ENCODE peak calls at places on chromosomes 3 and 15, in nine cellular contexts. D is uterus, J is suprapubic skin, E is breast epithelium, A is testis, V is spleen, W is IMR-90, R is A549, N is ovary. S is an unnamed sample.
A peak's percentile ranks its signal among the peaks of the same experiment; 100 is the strongest.

GRCh38 chr15:35696767-35697231 is 150.8 kb upstream of the DPH6 start:
- DNase-seq in D (no peak), J (no peak), E (no peak), A (no peak), V (no peak), W (peak; percentile 93), R (peak; percentile 9), N (no peak), S (no peak)

GRCh38 chr15:78057803-78058202 is 19.7 kb downstream of the TBC1D2B start:
- DNase-seq in D (no peak), J (no peak), E (no peak), A (no peak), V (no peak), W (no peak), R (no peak), N (no peak), S (no peak)

GRCh38 chr3:14870564-14871060 is 51.9 kb downstream of the FGD5 start:
- DNase-seq in D (no peak), J (peak; percentile 45), E (no peak), A (no peak), V (no peak), W (no peak), R (no peak), N (no peak), S (no peak)

GRCh38 chr3:54232618-54233017 is 110.3 kb downstream of the CACNA2D3 start:
- DNase-seq in D (no peak), J (no peak), E (no peak), A (no peak), V (no peak), W (no peak), R (no peak), N (no peak), S (no peak)

GRCh38 chr3:38028621-38029361 is 651 bp downstream of the PLCD1 start:
- DNase-seq in D (no peak), J (peak; percentile 74), E (no peak), A (no peak), V (peak; percentile 77), W (no peak), R (no peak), N (no peak), S (no peak)

GRCh38 chr15:48358681-48359152 is 27.5 kb downstream of the DUT start:
- DNase-seq in D (no peak), J (no peak), E (no peak), A (no peak), V (no peak), W (peak; percentile 51), R (no peak), N (no peak), S (peak; percentile 19)

GRCh38 chr3:177441813-177442646 is 244.7 kb upstream of the TBL1XR1 start:
- DNase-seq in D (peak; percentile 57), J (no peak), E (no peak), A (no peak), V (no peak), W (no peak), R (no peak), N (no peak), S (no peak)

GRCh38 chr3:99875925-99876781 is 58.5 kb downstream of the CMSS1 start:
- DNase-seq in D (peak; percentile 86), J (peak; percentile 82), E (peak; percentile 55), A (peak; percentile 88), V (peak; percentile 94), W (peak; percentile 79), R (peak; percentile 20), N (peak; percentile 85), S (peak; percentile 61)

GRCh38 chr15:27219636-27220035 is 248.7 kb downstream of the GABRG3 start:
- DNase-seq in D (no peak), J (no peak), E (no peak), A (no peak), V (no peak), W (no peak), R (no peak), N (no peak), S (no peak)

GRCh38 chr3:114363554-114364202 is 69.8 kb downstream of the TIGIT start:
- DNase-seq in D (no peak), J (no peak), E (no peak), A (peak; percentile 43), V (no peak), W (peak; percentile 87), R (no peak), N (no peak), S (no peak)

GRCh38 chr3:7847521-7847920 is 654.1 kb upstream of the LMCD1 start:
- DNase-seq in D (no peak), J (no peak), E (no peak), A (no peak), V (no peak), W (no peak), R (no peak), N (no peak), S (no peak)

GRCh38 chr15:93072440-93073394 is 16.3 kb downstream of the RGMA start:
- DNase-seq in D (peak; percentile 93), J (peak; percentile 83), E (no peak), A (peak; percentile 81), V (no peak), W (peak; percentile 23), R (peak; percentile 67), N (peak; percentile 89), S (peak; percentile 78)

GRCh38 chr15:90603893-90604292 is 74.2 kb downstream of the CRTC3 start:
- DNase-seq in D (no peak), J (no peak), E (no peak), A (peak; percentile 30), V (peak; percentile 81), W (no peak), R (no peak), N (no peak), S (no peak)

GRCh38 chr3:126607214-126607908 is 47.6 kb downstream of the TXNRD3 start:
- DNase-seq in D (no peak), J (no peak), E (no peak), A (no peak), V (no peak), W (peak; percentile 77), R (no peak), N (no peak), S (no peak)

GRCh38 chr15:66744610-66745279 is 42.7 kb downstream of the SMAD6 start:
- DNase-seq in D (no peak), J (no peak), E (no peak), A (no peak), V (no peak), W (no peak), R (peak; percentile 65), N (no peak), S (no peak)

GRCh38 chr15:39125904-39126303 is 455.0 kb upstream of the THBS1 start:
- DNase-seq in D (no peak), J (no peak), E (no peak), A (peak; percentile 31), V (no peak), W (peak; percentile 68), R (peak; percentile 32), N (no peak), S (no peak)

GRCh38 chr3:187011915-187012314 is 81.6 kb downstream of the ST6GAL1 start:
- DNase-seq in D (no peak), J (no peak), E (no peak), A (no peak), V (no peak), W (no peak), R (no peak), N (no peak), S (no peak)
- TF ChIP-seq POLR2A in D (no peak), J (no peak), E (no peak), A (no peak), V (no peak), W (no peak), R (no peak), N (no peak), S (no peak)

DNA sequence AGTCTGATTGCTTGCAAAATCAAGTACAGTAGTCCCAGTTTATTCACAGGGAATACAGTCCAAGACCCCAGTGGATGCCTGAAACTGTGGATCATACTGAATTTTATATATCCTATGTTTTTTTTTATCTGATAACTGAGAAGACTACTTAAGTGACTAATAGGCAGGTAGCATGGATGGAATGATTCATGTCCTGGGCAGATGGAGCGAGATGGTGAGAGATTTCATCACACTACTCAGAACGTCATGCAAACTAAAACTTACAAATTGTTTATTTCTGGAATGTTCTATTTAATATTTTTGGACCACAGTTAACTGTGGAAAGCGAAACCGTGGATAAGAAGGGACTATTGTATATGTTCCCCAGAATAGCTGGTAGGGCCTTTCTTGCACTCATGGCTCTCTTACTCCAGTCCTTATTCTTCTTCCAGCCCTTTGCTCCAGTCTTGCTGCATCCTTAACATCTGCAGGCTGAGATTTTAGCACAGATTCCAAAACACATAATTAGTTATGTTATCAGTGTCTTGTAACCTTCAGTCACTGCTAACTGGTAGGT is 290.0 kb downstream of the ADAMTSL3 start:
- DNase-seq in D (no peak), J (no peak), E (no peak), A (no peak), V (no peak), W (peak; percentile 67), R (no peak), N (no peak), S (no peak)
- H3K27ac ChIP-seq in D (no peak overlapping the region), J (no peak overlapping the region), E (no peak overlapping the region), A (no peak overlapping the region), V (no peak overlapping the region), W (peak overlapping the region; percentile 83), R (no peak overlapping the region), N (no peak overlapping the region), S (no peak overlapping the region)

GRCh38 chr3:184346480-184346879 is 9.1 kb downstream of the FAM131A start:
- DNase-seq in D (no peak), J (no peak), E (no peak), A (no peak), V (no peak), W (no peak), R (no peak), N (no peak), S (no peak)

GRCh38 chr3:184345678-184346144 is 8.3 kb downstream of the FAM131A start:
- DNase-seq in D (no peak), J (no peak), E (peak; percentile 75), A (peak; percentile 92), V (no peak), W (peak; percentile 50), R (peak; percentile 72), N (no peak), S (no peak)

GRCh38 chr3:184347321-184348056 is 10.1 kb downstream of the FAM131A start:
- DNase-seq in D (no peak), J (no peak), E (no peak), A (no peak), V (no peak), W (no peak), R (no peak), N (no peak), S (no peak)

GRCh38 chr3:184349563-184350470 is 11.6 kb downstream of the CLCN2 start:
- DNase-seq in D (no peak), J (no peak), E (no peak), A (peak; percentile 79), V (no peak), W (no peak), R (no peak), N (no peak), S (no peak)

DNA sequence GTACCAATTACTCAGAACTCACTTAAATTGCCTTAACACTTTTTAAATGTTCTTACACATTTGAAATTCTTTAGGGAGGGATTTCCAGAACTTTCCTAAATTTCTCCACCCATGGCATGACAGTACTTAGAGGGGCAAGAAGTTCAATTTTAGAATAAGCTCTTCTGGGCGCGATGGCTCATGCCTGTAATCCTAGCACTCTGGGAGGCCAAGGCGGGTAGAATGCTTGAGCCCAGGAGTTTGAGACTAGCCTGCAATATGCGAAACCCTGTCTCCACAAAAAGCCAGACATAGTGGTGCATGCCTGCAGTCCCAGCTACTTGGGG is 10.6 kb downstream of the FAM131A start:
- DNase-seq in D (no peak), J (no peak), E (no peak), A (no peak), V (no peak), W (no peak), R (no peak), N (no peak), S (no peak)
- TF ChIP-seq POLR2A in D (no peak), J (no peak), E (no peak), A (no peak), V (no peak), W (no peak), R (no peak), N (no peak), S (no peak)

GRCh38 chr3:49602877-49603411 is 48.7 kb downstream of the BSN start:
- DNase-seq in D (no peak), J (no peak), E (no peak), A (no peak), V (no peak), W (no peak), R (no peak), N (no peak), S (no peak)
- H3K27ac ChIP-seq in D (no peak overlapping the region), J (no peak overlapping the region), E (no peak overlapping the region), A (no peak overlapping the region), V (no peak overlapping the region), W (no peak overlapping the region), R (no peak overlapping the region), N (no peak overlapping the region), S (no peak overlapping the region)